ENCODE peak calls at places on chromosomes 3 and 15, in five cellular contexts. N is testis, T is PC-3, W is gastrocnemius medialis, O is RWPE2. V is an unnamed sample.

GRCh38 chr15:20340931-20341661 is 200.5 kb downstream of the GOLGA6L6 start:
- DNase-seq in N (peak), T (peak), W (no peak), O (peak), V (peak)

GRCh38 chr3:10531031-10531430 is 25.6 kb upstream of the ATP2B2 start:
- DNase-seq in N (no peak), T (no peak), W (no peak), O (no peak), V (no peak)

GRCh38 chr15:48680841-48681240 is 35.3 kb upstream of the FBN1 start:
- DNase-seq in N (no peak), T (peak), W (no peak), O (no peak), V (no peak)

GRCh38 chr3:69787436-69788168 is 48.3 kb downstream of the MITF start:
- DNase-seq in N (no peak), T (peak), W (no peak), O (no peak), V (no peak)

GRCh38 chr3:33602829-33603228 is 115.2 kb downstream of the CLASP2 start:
- DNase-seq in N (no peak), T (no peak), W (no peak), O (no peak), V (no peak)

GRCh38 chr15:91942676-91943417 is 89.3 kb downstream of the SLCO3A1 start:
- DNase-seq in N (peak), T (peak), W (peak), O (peak), V (no peak)

GRCh38 chr3:156732715-156733114 is 58.3 kb downstream of the TIPARP start:
- DNase-seq in N (no peak), T (no peak), W (no peak), O (no peak), V (no peak)

GRCh38 chr3:146221276-146221675 is 29.6 kb downstream of the PLSCR4 start:
- DNase-seq in N (no peak), T (no peak), W (no peak), O (no peak), V (no peak)

GRCh38 chr15:32867313-32867626 is 149.5 kb downstream of the GREM1 start:
- DNase-seq in N (no peak), T (peak), W (no peak), O (no peak), V (no peak)

GRCh38 chr3:153284282-153284938 is 122.4 kb downstream of the RAP2B start:
- DNase-seq in N (peak), T (peak), W (peak), O (no peak), V (no peak)

GRCh38 chr3:120227710-120228347 is 57.2 kb downstream of the GPR156 start:
- DNase-seq in N (no peak), T (no peak), W (no peak), O (no peak), V (no peak)

GRCh38 chr3:9615003-9615628 is 34.2 kb upstream of the MTMR14 start:
- DNase-seq in N (no peak), T (peak), W (no peak), O (no peak), V (no peak)

GRCh38 chr3:71495708-71496472 is 87.6 kb downstream of the FOXP1 start:
- DNase-seq in N (no peak), T (peak), W (no peak), O (no peak), V (no peak)

GRCh38 chr3:15646924-15647511 is 45.5 kb downstream of the BTD start:
- DNase-seq in N (peak), T (peak), W (peak), O (peak), V (no peak)

GRCh38 chr3:194095464-194095863 is 40.5 kb upstream of the HES1 start:
- DNase-seq in N (peak), T (peak), W (no peak), O (no peak), V (no peak)

GRCh38 chr15:81292516-81293001 is 31.4 kb downstream of the STARD5 start:
- DNase-seq in N (no peak), T (no peak), W (no peak), O (no peak), V (no peak)

GRCh38 chr3:188673509-188674239 is 498.1 kb upstream of the TPRG1 start:
- DNase-seq in N (no peak), T (peak), W (no peak), O (no peak), V (no peak)

GRCh38 chr3:123373535-123373987 is 75.3 kb downstream of the ADCY5 start:
- DNase-seq in N (no peak), T (no peak), W (no peak), O (no peak), V (no peak)

GRCh38 chr3:123376451-123377172 is 72.3 kb downstream of the ADCY5 start:
- DNase-seq in N (no peak), T (no peak), W (no peak), O (no peak), V (no peak)

GRCh38 chr3:123374016-123374415 is 74.9 kb downstream of the ADCY5 start:
- DNase-seq in N (no peak), T (no peak), W (no peak), O (no peak), V (no peak)

GRCh38 chr3:123377173-123377740 is 71.6 kb downstream of the ADCY5 start:
- DNase-seq in N (no peak), T (no peak), W (no peak), O (no peak), V (no peak)

GRCh38 chr3:123375014-123375940 is 73.6 kb downstream of the ADCY5 start:
- DNase-seq in N (no peak), T (no peak), W (no peak), O (no peak), V (peak)
- H3K27ac ChIP-seq in N (peak), T (no peak), W (no peak), O (no peak), V (no peak)

DNA sequence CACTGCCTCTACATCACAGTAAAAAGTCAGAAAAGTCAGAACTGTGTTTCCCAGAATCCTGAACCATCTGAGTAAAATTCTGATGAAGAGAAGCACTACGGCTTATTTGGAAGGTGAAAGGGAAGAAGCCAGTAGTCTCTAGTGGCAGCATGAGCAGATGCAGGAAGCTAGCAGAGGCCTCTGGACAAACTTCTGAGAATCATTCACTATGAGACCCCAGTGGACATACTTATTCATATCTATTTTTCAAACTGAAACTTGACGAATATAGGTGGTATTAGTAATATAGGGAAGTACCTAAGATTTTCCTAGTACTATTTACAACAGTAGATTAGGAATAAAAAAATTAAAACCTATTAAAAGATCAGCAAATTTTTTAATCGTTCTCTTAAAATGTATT is 272.8 kb upstream of the TTC14 start:
- DNase-seq in N (no peak), T (no peak), W (no peak), O (no peak), V (no peak)
- TF ChIP-seq CTCF in N (no peak), T (no peak), W (no peak), O (no peak), V (no peak)

GRCh38 chr3:115626006-115626409 is 2.7 kb downstream of the GAP43 start:
- DNase-seq in N (no peak), T (no peak), W (no peak), O (no peak), V (peak)

GRCh38 chr3:115624898-115625297 is 1.6 kb downstream of the GAP43 start:
- DNase-seq in N (no peak), T (no peak), W (no peak), O (no peak), V (no peak)

GRCh38 chr3:115626711-115627110 is 3.4 kb downstream of the GAP43 start:
- DNase-seq in N (no peak), T (no peak), W (no peak), O (no peak), V (no peak)

GRCh38 chr3:115624029-115624645 is 827 bp downstream of the GAP43 start:
- DNase-seq in N (no peak), T (no peak), W (no peak), O (no peak), V (peak)

GRCh38 chr3:115623414-115623868 is at the start of gene GAP43:
- DNase-seq in N (peak), T (peak), W (no peak), O (no peak), V (peak)
- H3K4me3 ChIP-seq in N (peak), T (peak), W (peak), O (no peak), V (peak)

GRCh38 chr3:53039376-53039752 is 6.5 kb downstream of the SFMBT1 start:
- DNase-seq in N (no peak), T (no peak), W (no peak), O (no peak), V (no peak)

GRCh38 chr3:53038679-53039375 is 7.0 kb downstream of the SFMBT1 start:
- DNase-seq in N (no peak), T (no peak), W (no peak), O (no peak), V (no peak)

GRCh38 chr3:53043738-53044137 is 2.1 kb downstream of the SFMBT1 start:
- DNase-seq in N (no peak), T (no peak), W (no peak), O (no peak), V (no peak)

GRCh38 chr3:53042654-53043053 is 3.2 kb downstream of the SFMBT1 start:
- DNase-seq in N (no peak), T (no peak), W (no peak), O (no peak), V (no peak)

DNA sequence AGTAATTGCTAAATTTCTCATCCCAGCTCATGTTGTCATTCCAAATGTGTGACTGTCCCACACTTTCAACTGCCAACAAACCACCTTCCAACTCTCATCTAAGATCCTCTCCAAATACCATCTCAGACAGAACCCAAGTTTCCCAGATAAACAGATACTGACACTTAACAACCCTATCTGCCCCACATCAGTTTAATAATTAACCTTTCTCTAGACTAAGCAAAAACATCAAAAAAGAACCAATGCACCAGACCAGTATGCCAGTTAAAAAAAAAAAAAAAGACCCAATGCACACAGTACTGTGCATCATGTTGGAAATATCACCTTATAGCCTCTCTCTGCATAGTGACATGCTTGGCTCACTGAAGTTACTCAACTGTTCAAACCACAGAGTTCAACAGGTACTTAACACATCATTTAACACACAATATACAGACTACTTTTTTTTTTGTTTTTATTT is 5.5 kb downstream of the SFMBT1 start:
- DNase-seq in N (no peak), T (peak), W (no peak), O (no peak), V (no peak)
- H3K27ac ChIP-seq in N (no peak), T (no peak), W (no peak), O (no peak), V (no peak)

GRCh38 chr15:44029003-44029402 is 166.1 kb downstream of the FRMD5 start:
- DNase-seq in N (no peak), T (no peak), W (no peak), O (no peak), V (no peak)
- TF ChIP-seq CTCF in N (no peak), T (no peak), W (no peak), O (no peak), V (no peak)

GRCh38 chr3:86797946-86798345 is 193.0 kb downstream of the VGLL3 start:
- DNase-seq in N (no peak), T (no peak), W (no peak), O (no peak), V (no peak)

GRCh38 chr3:86801921-86802320 is 189.0 kb downstream of the VGLL3 start:
- DNase-seq in N (no peak), T (no peak), W (no peak), O (no peak), V (no peak)

GRCh38 chr3:86794336-86795065 is 196.4 kb downstream of the VGLL3 start:
- DNase-seq in N (no peak), T (no peak), W (no peak), O (no peak), V (no peak)

DNA sequence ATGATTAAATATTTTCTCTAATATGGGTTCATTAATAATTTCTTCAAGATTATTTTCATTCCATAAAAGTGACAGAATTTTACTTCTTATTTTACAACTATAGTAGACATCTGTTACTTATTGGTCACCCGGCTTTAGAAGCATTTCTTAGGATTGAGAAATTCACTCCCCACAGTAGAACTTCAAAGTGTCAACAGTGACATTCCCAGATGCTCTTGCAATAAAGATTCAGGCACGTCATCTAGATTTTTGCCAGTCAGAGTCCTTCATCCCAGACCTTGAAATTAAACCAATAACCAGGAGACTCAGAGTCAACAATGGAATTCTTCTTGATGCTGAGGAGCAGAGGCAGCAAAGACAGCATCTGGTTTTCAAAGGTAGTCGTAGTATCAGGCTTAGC is 190.8 kb downstream of the VGLL3 start:
- DNase-seq in N (no peak), T (no peak), W (no peak), O (no peak), V (no peak)
- H3K4me3 ChIP-seq in N (no peak), T (no peak), W (no peak), O (no peak), V (no peak)

GRCh38 chr15:74320358-74321247 is 46.8 kb downstream of the CYP11A1 start:
- DNase-seq in N (peak), T (peak), W (no peak), O (no peak), V (peak)
- H3K27ac ChIP-seq in N (no peak), T (no peak), W (peak), O (no peak), V (peak)

GRCh38 chr15:99369250-99369649 is 118.0 kb downstream of the LRRC28 start:
- DNase-seq in N (no peak), T (no peak), W (no peak), O (no peak), V (no peak)

GRCh38 chr15:99368743-99369142 is 117.5 kb downstream of the LRRC28 start:
- DNase-seq in N (no peak), T (no peak), W (no peak), O (no peak), V (no peak)

GRCh38 chr15:99366013-99366412 is 114.7 kb downstream of the LRRC28 start:
- DNase-seq in N (no peak), T (no peak), W (no peak), O (no peak), V (no peak)

GRCh38 chr15:99371180-99372103 is 120.2 kb downstream of the LRRC28 start:
- DNase-seq in N (no peak), T (no peak), W (no peak), O (no peak), V (no peak)
- TF ChIP-seq CTCF in N (no peak), T (peak), W (no peak), O (peak), V (no peak)